ENCODE peak calls at places on chromosomes 13 and 19, in four cellular contexts. A, Q, D and K are unnamed samples.

GRCh38 chr13:30178976-30179375 is 128.4 kb downstream of the KATNAL1 start:
- DNase-seq in Q (no peak), D (no peak), A (no peak), K (no peak)

GRCh38 chr19:47186337-47187022 is 44.5 kb downstream of the BBC3 start:
- DNase-seq in A (no peak), Q (no peak), D (no peak), K (no peak)

GRCh38 chr13:80164451-80164850 is 176.5 kb downstream of the SPRY2 start:
- DNase-seq in D (no peak), A (no peak), Q (no peak), K (no peak)

GRCh38 chr13:40786568-40786996 is 2.8 kb upstream of the SLC25A15 start:
- DNase-seq in A (peak), Q (peak), D (no peak), K (peak)

GRCh38 chr19:27748551-27749152 is 1464.3 kb downstream of the UQCRFS1 start:
- DNase-seq in D (peak), Q (peak), A (no peak), K (no peak)

GRCh38 chr19:19460258-19460731 is 54.8 kb downstream of the GATAD2A start:
- DNase-seq in Q (no peak), A (no peak), D (no peak), K (no peak)

GRCh38 chr13:23384111-23384510 is 49.4 kb downstream of the SACS start:
- DNase-seq in Q (peak), D (no peak), A (no peak), K (no peak)

GRCh38 chr13:61810065-61810464 is 394.4 kb upstream of the PCDH20 start:
- DNase-seq in D (no peak), Q (no peak), A (no peak), K (no peak)

GRCh38 chr13:40292108-40292507 is 374.3 kb downstream of the FOXO1 start:
- DNase-seq in A (no peak), Q (no peak), D (no peak), K (no peak)

GRCh38 chr19:42370068-42370520 is 20.0 kb downstream of the CNFN start:
- DNase-seq in A (no peak), Q (no peak), D (no peak), K (no peak)

GRCh38 chr13:98722958-98723357 is 29.5 kb downstream of the SLC15A1 start:
- DNase-seq in A (no peak), D (no peak), Q (no peak), K (no peak)

GRCh38 chr13:106602178-106602577 is 34.2 kb upstream of the ARGLU1 start:
- DNase-seq in Q (no peak), D (peak), A (no peak), K (no peak)

GRCh38 chr19:54517483-54517882 is 14.9 kb downstream of the LAIR2 start:
- DNase-seq in D (no peak), Q (peak), A (peak), K (no peak)

GRCh38 chr19:20179946-20180345 is 12.9 kb downstream of the ZNF486 start:
- DNase-seq in Q (no peak), A (no peak), D (no peak), K (no peak)

GRCh38 chr13:23828866-23829265 is 60.3 kb downstream of the MIPEP start:
- DNase-seq in Q (peak), D (no peak), A (no peak), K (no peak)

GRCh38 chr13:50340146-50340545 is 324.9 kb downstream of the KCNRG start:
- DNase-seq in A (no peak), D (no peak), Q (no peak), K (no peak)

GRCh38 chr13:101150998-101151397 is 265.3 kb downstream of the NALCN start:
- DNase-seq in D (no peak), Q (peak), A (peak), K (no peak)

GRCh38 chr13:50677687-50678463 is 165.6 kb downstream of the DLEU7 start:
- DNase-seq in Q (no peak), A (no peak), D (no peak), K (no peak)

GRCh38 chr13:109809216-109809890 is 23.0 kb upstream of the IRS2 start:
- DNase-seq in Q (no peak), D (no peak), A (no peak), K (no peak)

GRCh38 chr19:46232468-46232867 is 2.9 kb downstream of the IGFL1 start:
- DNase-seq in D (peak), A (no peak), Q (no peak), K (no peak)

GRCh38 chr19:17757125-17757524 is 5.8 kb downstream of the FCHO1 start:
- DNase-seq in Q (peak), D (peak), A (peak), K (no peak)

GRCh38 chr13:68026077-68026476 is 795.9 kb upstream of the PCDH9 start:
- DNase-seq in D (no peak), Q (no peak), A (no peak), K (no peak)

GRCh38 chr13:50365683-50366391 is 350.6 kb downstream of the KCNRG start:
- DNase-seq in A (peak), Q (peak), D (no peak), K (no peak)

GRCh38 chr19:35742121-35742724 is at the start of gene IGFLR1:
- DNase-seq in A (no peak), D (no peak), Q (no peak), K (no peak)

GRCh38 chr19:56671613-56671994 is at the start of gene ZNF835:
- DNase-seq in D (peak), A (no peak), Q (peak), K (peak)

GRCh38 chr19:17091758-17092333 is 16.3 kb downstream of the MYO9B start:
- DNase-seq in D (no peak), A (no peak), Q (no peak), K (no peak)

GRCh38 chr13:64912141-64912540 is 2318.0 kb downstream of the PCDH9 start:
- DNase-seq in D (no peak), A (peak), Q (peak), K (no peak)

GRCh38 chr19:47110521-47111080 is 3.0 kb downstream of the ZC3H4 start:
- DNase-seq in D (no peak), Q (no peak), A (peak), K (no peak)

GRCh38 chr19:22708983-22709382 is 74.9 kb downstream of the ZNF492 start:
- DNase-seq in D (no peak), Q (no peak), A (no peak), K (no peak)

GRCh38 chr19:50565984-50566903 is 2.0 kb downstream of the LRRC4B start:
- DNase-seq in A (no peak), D (no peak), Q (no peak), K (no peak)

GRCh38 chr19:4057913-4058695 is 8.6 kb downstream of the ZBTB7A start:
- DNase-seq in D (peak), A (peak), Q (peak), K (peak)
- H3K4me3 ChIP-seq in D (peak), A (no peak), Q (peak), K (peak)

GRCh38 chr13:46771693-46772092 is 25.3 kb downstream of the ESD start:
- DNase-seq in A (no peak), D (no peak), Q (no peak), K (no peak)
- H3K4me3 ChIP-seq in A (no peak), D (no peak), Q (no peak), K (no peak)

DNA sequence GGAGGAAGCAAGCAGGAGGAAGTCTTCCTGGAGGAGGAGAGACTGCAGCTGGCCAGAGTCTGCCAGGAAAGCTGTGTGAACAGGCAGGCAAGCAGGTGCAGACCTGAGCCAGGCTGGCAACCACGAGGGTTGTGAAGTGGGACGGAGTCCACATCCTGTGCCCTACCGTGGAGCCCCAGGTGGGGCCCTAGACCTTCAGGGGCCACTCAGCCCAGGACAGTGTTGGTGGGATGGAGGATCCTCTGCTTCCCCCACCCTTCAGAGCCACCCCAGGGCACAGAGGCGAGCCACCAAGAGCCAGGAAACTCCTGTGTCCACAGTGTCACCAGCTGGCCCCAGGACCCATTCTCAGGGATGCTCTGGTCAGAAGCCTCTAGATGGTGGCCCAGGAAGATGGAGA is 8.4 kb upstream of the VSTM2B start:
- DNase-seq in Q (no peak), A (no peak), D (no peak), K (no peak)
- H3K4me3 ChIP-seq in Q (no peak), A (no peak), D (no peak), K (no peak)

GRCh38 chr19:2336528-2337328 is 8.2 kb downstream of the SPPL2B start:
- DNase-seq in A (no peak), Q (no peak), D (no peak), K (no peak)
- H3K4me3 ChIP-seq in A (no peak), Q (no peak), D (no peak), K (no peak)

GRCh38 chr19:38676878-38677646 is 29.6 kb downstream of the ACTN4 start:
- DNase-seq in Q (no peak), D (no peak), A (no peak), K (no peak)

GRCh38 chr19:38676023-38676877 is 28.8 kb downstream of the ACTN4 start:
- DNase-seq in D (no peak), A (peak), Q (peak), K (no peak)

GRCh38 chr19:38673030-38673429 is 25.6 kb downstream of the ACTN4 start:
- DNase-seq in A (no peak), Q (no peak), D (no peak), K (no peak)

GRCh38 chr19:38675611-38676010 is 28.2 kb downstream of the ACTN4 start:
- DNase-seq in A (no peak), D (no peak), Q (no peak), K (no peak)

GRCh38 chr19:38674388-38675133 is 27.1 kb downstream of the ACTN4 start:
- DNase-seq in Q (no peak), A (no peak), D (no peak), K (no peak)
- H3K4me3 ChIP-seq in Q (no peak), A (no peak), D (no peak), K (no peak)

DNA sequence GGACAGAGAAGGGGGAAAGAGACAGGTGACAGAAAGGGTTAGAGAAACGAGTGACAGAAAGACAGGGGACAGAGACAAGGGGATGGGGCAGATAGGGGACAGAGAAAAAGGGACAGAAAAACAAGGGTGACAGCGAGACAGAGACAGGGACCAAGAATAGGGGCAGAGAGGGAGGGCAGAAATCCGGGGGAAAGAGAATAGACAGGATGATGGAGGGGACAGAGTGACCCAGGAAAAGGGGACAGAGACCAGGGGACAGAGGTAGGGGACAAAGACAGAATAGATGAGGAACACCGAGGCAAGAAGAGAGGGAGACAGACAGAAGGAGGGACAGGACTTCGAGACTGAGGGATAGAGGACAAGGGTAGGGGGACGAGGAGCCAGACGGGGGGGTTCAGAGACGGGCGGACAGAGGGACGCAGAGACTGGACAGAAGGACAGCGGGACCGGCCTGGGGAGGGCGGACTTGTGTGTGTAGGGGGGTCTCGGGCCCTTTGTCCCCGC is 607 bp downstream of the CADM4 start:
- DNase-seq in A (no peak), D (no peak), Q (no peak), K (no peak)
- H3K4me3 ChIP-seq in A (no peak), D (no peak), Q (peak), K (peak)

DNA sequence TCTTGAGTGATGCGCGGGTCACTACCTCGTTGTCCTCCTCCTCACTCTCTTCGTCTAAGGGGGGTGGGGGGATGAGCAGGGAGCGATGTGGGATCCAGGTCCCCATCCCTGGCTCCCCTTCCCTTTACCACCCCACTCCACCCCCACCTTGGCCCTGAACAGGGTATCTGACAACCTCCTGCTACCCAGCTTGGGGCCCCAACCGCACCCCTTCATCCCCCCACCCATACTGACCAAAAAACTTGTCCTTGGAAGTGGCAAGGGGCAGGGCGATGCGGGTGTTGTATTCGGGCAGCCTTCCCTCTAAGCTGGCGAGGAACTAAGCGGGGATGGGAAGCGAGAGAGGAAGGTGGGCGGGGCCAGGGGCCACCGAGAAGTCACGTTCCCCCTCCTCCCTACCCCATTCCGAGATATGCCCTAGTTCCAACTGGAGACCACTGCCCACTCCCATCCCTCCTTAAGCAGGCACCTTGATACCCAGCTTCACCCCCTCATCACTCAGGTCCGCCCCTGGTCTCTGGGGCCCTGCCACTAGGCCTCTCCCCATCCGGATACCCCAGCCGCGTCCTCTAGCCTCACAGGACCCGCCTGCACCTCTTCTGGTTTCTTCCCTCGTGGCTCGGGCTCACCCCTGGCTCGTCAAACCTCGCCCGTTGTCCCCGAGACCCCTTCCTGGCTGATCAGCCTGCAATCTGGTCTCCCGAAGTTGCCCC is 1.9 kb upstream of the RGL3 start:
- DNase-seq in A (no peak), D (no peak), Q (no peak), K (peak)
- H3K4me3 ChIP-seq in A (no peak), D (no peak), Q (peak), K (peak)

DNA sequence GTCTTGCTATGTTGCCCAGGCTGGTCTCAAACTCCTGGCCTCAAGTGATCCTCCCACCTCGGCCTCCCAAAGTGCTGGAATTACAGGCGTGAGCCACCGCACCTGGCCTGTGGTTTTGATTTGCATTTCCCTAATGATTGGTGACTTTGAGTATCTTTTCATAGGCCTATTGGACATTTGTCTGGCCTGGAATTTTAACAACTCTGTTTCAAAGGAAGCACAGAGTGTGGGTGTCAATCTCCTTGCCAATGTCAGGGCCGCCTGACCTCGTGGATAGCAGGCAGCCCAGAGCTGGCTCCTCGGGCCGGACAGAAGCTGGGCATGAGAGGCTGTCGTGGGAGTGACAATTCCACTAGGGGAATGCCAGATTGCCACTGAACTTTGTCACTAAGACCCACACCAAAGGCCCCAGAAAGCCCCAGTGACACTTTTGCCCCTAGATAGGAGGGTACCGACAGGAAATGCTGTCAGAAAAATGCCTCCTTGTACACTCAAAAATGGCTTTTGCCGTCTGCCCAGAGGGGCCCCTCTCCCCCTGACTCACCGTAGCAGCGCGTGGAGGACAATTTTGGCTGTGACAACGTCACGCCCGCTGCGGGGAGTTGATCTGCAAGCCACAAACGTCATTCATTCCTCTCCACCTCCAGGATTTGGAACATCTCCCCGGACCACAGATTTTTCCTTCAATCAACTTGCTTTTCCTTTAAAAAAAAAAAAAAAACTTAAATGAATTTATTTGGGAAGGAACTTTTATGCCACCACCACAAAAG is 11.7 kb upstream of the ADGRE5 start:
- DNase-seq in D (no peak), A (no peak), Q (no peak), K (peak)
- H3K4me3 ChIP-seq in D (no peak), A (no peak), Q (no peak), K (peak)